ENCODE peak calls at places on chromosomes 2 and 18, in ten cellular contexts. G, H, B, Q, P, Z, F, S, J and W are unnamed samples.

GRCh38 chr2:71426721-71427120 is 26.6 kb upstream of the DYSF start:
- DNase-seq in Z (no peak), G (no peak), H (no peak), J (no peak), P (no peak), Q (no peak), B (no peak), F (no peak), S (no peak), W (no peak)

GRCh38 chr18:80112623-80113248 is 3.7 kb downstream of the ADNP2 start:
- DNase-seq in B (no peak), S (no peak), Z (no peak), H (no peak), P (no peak), Q (no peak), F (no peak), G (no peak), J (no peak), W (no peak)

GRCh38 chr18:50469380-50469781 is 90.5 kb upstream of the MAPK4 start:
- DNase-seq in S (no peak), F (no peak), B (no peak), J (no peak), G (no peak), P (no peak), H (no peak), Z (no peak), Q (no peak), W (peak)

GRCh38 chr2:103788875-103789715 is 1027.3 kb downstream of the TMEM182 start:
- DNase-seq in Z (peak), J (no peak), G (no peak), Q (no peak), S (peak), F (peak), B (peak), P (no peak), H (no peak), W (no peak)

GRCh38 chr2:29650634-29651097 is 270.7 kb downstream of the ALK start:
- DNase-seq in B (no peak), H (no peak), Q (no peak), F (no peak), P (no peak), Z (no peak), J (no peak), G (no peak), S (no peak), W (no peak)

GRCh38 chr2:205684871-205685313 is 2.6 kb downstream of the NRP2 start:
- DNase-seq in G (no peak), F (no peak), B (no peak), J (no peak), Q (no peak), Z (peak), H (no peak), S (no peak), P (no peak), W (no peak)

GRCh38 chr18:29874519-29875098 is 1167.9 kb downstream of the DSC3 start:
- DNase-seq in H (no peak), P (no peak), B (no peak), J (no peak), S (no peak), Z (peak), F (no peak), Q (no peak), G (peak), W (no peak)

GRCh38 chr2:113979172-113980128 is 89.6 kb downstream of the ACTR3 start:
- DNase-seq in B (no peak), H (peak), Z (no peak), Q (peak), G (no peak), S (no peak), J (no peak), F (no peak), P (peak), W (no peak)

GRCh38 chr18:62018761-62019041 is 125.9 kb upstream of the RNF152 start:
- DNase-seq in G (no peak), P (no peak), Z (no peak), F (peak), S (no peak), J (no peak), B (no peak), H (no peak), Q (no peak), W (no peak)

GRCh38 chr2:40043191-40043590 is 264.1 kb upstream of the THUMPD2 start:
- DNase-seq in Z (peak), B (no peak), Q (no peak), G (no peak), S (no peak), F (no peak), P (no peak), H (no peak), J (no peak), W (no peak)

GRCh38 chr2:186641807-186642321 is 52.0 kb upstream of the FAM171B start:
- DNase-seq in S (no peak), F (peak), G (peak), H (peak), B (peak), J (peak), Q (no peak), Z (peak), P (peak), W (no peak)

GRCh38 chr2:98086491-98087446 is at the start of gene VWA3B:
- DNase-seq in S (peak), Q (peak), Z (no peak), G (peak), H (peak), B (no peak), P (peak), F (peak), J (peak), W (peak)

GRCh38 chr2:60818272-60818671 is 62.2 kb downstream of the PAPOLG start:
- DNase-seq in Q (no peak), G (no peak), Z (no peak), B (no peak), P (peak), H (no peak), S (no peak), F (no peak), J (no peak), W (no peak)

GRCh38 chr2:218381916-218382366 is at the start of gene SLC11A1:
- DNase-seq in Z (no peak), H (no peak), P (no peak), F (no peak), J (no peak), B (peak), G (no peak), S (no peak), Q (no peak), W (peak)

GRCh38 chr18:55833543-55833942 is 245.6 kb upstream of the TCF4 start:
- DNase-seq in F (peak), J (no peak), P (no peak), B (no peak), Q (no peak), S (no peak), H (no peak), Z (peak), G (peak), W (no peak)

GRCh38 chr2:65813772-65814171 is 381.4 kb upstream of the SPRED2 start:
- DNase-seq in F (no peak), G (no peak), Z (no peak), H (no peak), J (no peak), P (no peak), B (no peak), S (no peak), Q (no peak), W (no peak)

GRCh38 chr2:51379997-51380396 is 348.1 kb upstream of the NRXN1 start:
- DNase-seq in B (no peak), Z (no peak), G (no peak), Q (no peak), F (no peak), S (no peak), P (no peak), J (no peak), H (no peak), W (no peak)

GRCh38 chr2:233300401-233300800 is 7.2 kb upstream of the SAG start:
- DNase-seq in B (no peak), H (no peak), Z (no peak), J (no peak), P (no peak), G (no peak), Q (no peak), F (no peak), S (no peak), W (no peak)

GRCh38 chr2:208713066-208713465 is 306.5 kb downstream of the PTH2R start:
- DNase-seq in S (no peak), H (no peak), F (no peak), G (no peak), Q (no peak), Z (no peak), J (no peak), B (no peak), P (no peak), W (no peak)

GRCh38 chr2:119680457-119681195 is 1.6 kb downstream of the TMEM177 start:
- DNase-seq in J (no peak), G (no peak), F (no peak), Z (no peak), H (no peak), Q (no peak), P (no peak), S (no peak), B (no peak), W (no peak)

GRCh38 chr2:209425082-209426071 is 1.5 kb downstream of the MAP2 start:
- DNase-seq in Z (no peak), G (no peak), Q (no peak), S (peak), J (no peak), P (peak), F (no peak), H (no peak), B (no peak), W (no peak)

GRCh38 chr2:237497009-237497819 is 10.2 kb downstream of the MLPH start:
- DNase-seq in H (no peak), G (no peak), F (no peak), B (no peak), Z (no peak), S (no peak), P (no peak), Q (no peak), J (no peak), W (no peak)

GRCh38 chr2:204180671-204181070 is 244.1 kb downstream of the ICOS start:
- DNase-seq in G (no peak), S (peak), P (no peak), F (no peak), Q (no peak), H (no peak), Z (no peak), J (no peak), B (no peak), W (no peak)

GRCh38 chr2:68452168-68452890 is 14.8 kb downstream of the FBXO48 start:
- DNase-seq in J (no peak), G (no peak), B (no peak), H (no peak), Q (no peak), P (no peak), S (no peak), Z (no peak), F (no peak), W (no peak)

GRCh38 chr2:127355407-127356008 is 32.3 kb downstream of the MAP3K2 start:
- DNase-seq in J (no peak), G (peak), P (peak), B (no peak), Z (no peak), Q (no peak), H (peak), F (peak), S (no peak), W (no peak)

GRCh38 chr18:12839057-12839525 is 44.9 kb downstream of the PTPN2 start:
- DNase-seq in G (no peak), Z (no peak), Q (no peak), S (no peak), B (no peak), F (peak), P (peak), J (no peak), H (no peak), W (no peak)

GRCh38 chr2:21372654-21373053 is 248.9 kb downstream of the TDRD15 start:
- DNase-seq in Q (no peak), P (no peak), B (no peak), F (peak), Z (no peak), H (no peak), J (no peak), S (no peak), G (no peak), W (no peak)

GRCh38 chr2:160993543-160994090 is 166.6 kb upstream of the TANK start:
- DNase-seq in J (no peak), Z (no peak), G (no peak), H (no peak), B (no peak), F (no peak), S (no peak), Q (no peak), P (no peak), W (no peak)